ENCODE peak calls at places on chromosomes 16 and 17, in ten cellular contexts. Z is ovary; C is aorta; L is spleen; Q is upper lobe of left lung; T is heart left ventricle; S is naive thymus-derived CD4-positive, alpha-beta T cell; P is adrenal gland; A is PC-3; R is transverse colon. J is an unnamed sample.

GRCh38 chr16:66928702-66929388 is 3.5 kb upstream of the RRAD start:
- DNase-seq in Z (no peak), C (no peak), L (no peak), Q (peak; percentile 41), T (no peak), S (peak; percentile 54), P (no peak), A (no peak), R (peak; percentile 49), J (peak; percentile 38)

GRCh38 chr16:75496546-75496945 is 1.3 kb upstream of the CHST6 start:
- DNase-seq in Z (no peak), C (no peak), L (no peak), Q (no peak), T (no peak), S (no peak), P (no peak), A (no peak), R (no peak), J (no peak)

GRCh38 chr17:80441133-80441578 is 26.2 kb downstream of the ENDOV start:
- DNase-seq in Z (peak; percentile 74), C (peak; percentile 85), L (no peak), Q (no peak), T (peak; percentile 50), S (peak; percentile 71), P (no peak), A (peak; percentile 40), R (no peak), J (peak; percentile 28)

GRCh38 chr16:24988593-24989338 is 26.4 kb downstream of the ARHGAP17 start:
- DNase-seq in Z (no peak), C (no peak), L (no peak), Q (no peak), T (no peak), S (no peak), P (peak; percentile 53), A (peak; percentile 92), R (peak; percentile 81), J (peak; percentile 85)

GRCh38 chr16:85537795-85538401 is 75.2 kb upstream of the GSE1 start:
- DNase-seq in Z (no peak), C (no peak), L (no peak), Q (no peak), T (no peak), S (no peak), P (no peak), A (no peak), R (no peak), J (no peak)

GRCh38 chr17:6346387-6346786 is 88.5 kb downstream of the AIPL1 start:
- DNase-seq in Z (no peak), C (peak; percentile 22), L (no peak), Q (no peak), T (no peak), S (no peak), P (no peak), A (no peak), R (no peak), J (no peak)

GRCh38 chr16:89965447-89966225 is 17.1 kb downstream of the DEF8 start:
- DNase-seq in Z (no peak), C (no peak), L (no peak), Q (no peak), T (no peak), S (no peak), P (no peak), A (no peak), R (no peak), J (no peak)

GRCh38 chr17:28392491-28392890 is 13.5 kb downstream of the SLC46A1 start:
- DNase-seq in Z (no peak), C (no peak), L (peak; percentile 61), Q (no peak), T (no peak), S (no peak), P (no peak), A (no peak), R (no peak), J (no peak)

GRCh38 chr17:62456016-62456415 is 22.6 kb upstream of the TLK2 start:
- DNase-seq in Z (no peak), C (peak; percentile 53), L (no peak), Q (no peak), T (no peak), S (no peak), P (no peak), A (no peak), R (no peak), J (no peak)

DNA sequence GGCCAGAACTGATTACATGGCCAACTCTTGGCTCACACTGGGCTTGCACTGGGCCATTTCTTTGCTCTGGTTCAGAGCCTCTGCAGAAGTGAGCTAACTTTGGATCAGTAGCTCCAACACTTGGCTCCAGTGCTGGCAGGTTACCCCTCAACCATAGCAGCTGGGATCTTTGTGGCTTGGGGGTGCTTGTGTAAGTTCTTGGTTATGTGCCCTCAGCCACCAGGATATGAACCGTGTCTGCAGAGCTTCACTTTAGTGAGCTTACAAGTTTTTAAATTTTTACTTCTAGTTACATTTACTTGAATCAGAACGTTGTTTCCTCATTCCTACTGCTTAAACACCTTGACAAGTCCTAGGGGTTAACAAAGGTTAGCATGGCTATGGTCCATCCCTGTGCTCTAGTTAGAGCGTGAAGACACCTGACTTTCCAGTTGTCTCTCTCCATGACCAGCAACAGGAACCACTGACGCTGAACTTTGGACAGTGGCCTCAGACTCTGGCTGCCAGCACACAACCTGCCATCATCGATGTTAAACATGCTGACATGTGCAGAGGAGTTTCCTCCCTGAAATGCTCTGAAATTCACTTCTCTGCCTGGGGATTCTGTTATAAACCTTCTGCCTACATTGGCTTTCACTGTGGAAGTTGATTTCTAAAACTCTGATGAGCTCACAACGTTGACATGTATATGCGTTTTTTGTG is 4.1 kb downstream of the PDF start:
- DNase-seq in Z (no peak), C (no peak), L (no peak), Q (no peak), T (no peak), S (no peak), P (no peak), A (no peak), R (peak; percentile 62), J (no peak)
- H3K4me3 ChIP-seq in Z (no peak overlapping the region), C (no peak overlapping the region), L (no peak overlapping the region), Q (no peak overlapping the region), T (no peak overlapping the region), S (no peak overlapping the region), P (no peak overlapping the region), A (peak overlapping the region; percentile 48), R (no peak overlapping the region), J (no peak overlapping the region)

GRCh38 chr17:17102176-17102575 is 59.9 kb downstream of the MPRIP start:
- DNase-seq in Z (no peak), C (no peak), L (no peak), Q (no peak), T (no peak), S (no peak), P (no peak), A (no peak), R (no peak), J (no peak)

GRCh38 chr17:17097763-17098345 is 55.6 kb downstream of the MPRIP start:
- DNase-seq in Z (no peak), C (no peak), L (peak; percentile 31), Q (no peak), T (no peak), S (no peak), P (no peak), A (no peak), R (no peak), J (no peak)

GRCh38 chr17:17103160-17103559 is 60.9 kb downstream of the MPRIP start:
- DNase-seq in Z (no peak), C (no peak), L (no peak), Q (no peak), T (peak; percentile 79), S (no peak), P (no peak), A (no peak), R (no peak), J (no peak)

GRCh38 chr17:17096438-17097178 is 54.4 kb downstream of the MPRIP start:
- DNase-seq in Z (no peak), C (no peak), L (peak; percentile 34), Q (no peak), T (no peak), S (no peak), P (no peak), A (no peak), R (peak; percentile 41), J (peak; percentile 53)

GRCh38 chr17:17098426-17099035 is 56.3 kb downstream of the MPRIP start:
- DNase-seq in Z (peak; percentile 57), C (no peak), L (no peak), Q (no peak), T (peak; percentile 70), S (no peak), P (no peak), A (no peak), R (no peak), J (peak; percentile 77)
- H3K27ac ChIP-seq in Z (peak overlapping the region; percentile 44), C (no peak overlapping the region), L (peak overlapping the region; percentile 1), Q (peak overlapping the region; percentile 73), T (peak overlapping the region; percentile 51), S (no peak overlapping the region), P (peak overlapping the region; percentile 64), A (no peak overlapping the region), R (peak overlapping the region; percentile 46), J (no peak overlapping the region)

DNA sequence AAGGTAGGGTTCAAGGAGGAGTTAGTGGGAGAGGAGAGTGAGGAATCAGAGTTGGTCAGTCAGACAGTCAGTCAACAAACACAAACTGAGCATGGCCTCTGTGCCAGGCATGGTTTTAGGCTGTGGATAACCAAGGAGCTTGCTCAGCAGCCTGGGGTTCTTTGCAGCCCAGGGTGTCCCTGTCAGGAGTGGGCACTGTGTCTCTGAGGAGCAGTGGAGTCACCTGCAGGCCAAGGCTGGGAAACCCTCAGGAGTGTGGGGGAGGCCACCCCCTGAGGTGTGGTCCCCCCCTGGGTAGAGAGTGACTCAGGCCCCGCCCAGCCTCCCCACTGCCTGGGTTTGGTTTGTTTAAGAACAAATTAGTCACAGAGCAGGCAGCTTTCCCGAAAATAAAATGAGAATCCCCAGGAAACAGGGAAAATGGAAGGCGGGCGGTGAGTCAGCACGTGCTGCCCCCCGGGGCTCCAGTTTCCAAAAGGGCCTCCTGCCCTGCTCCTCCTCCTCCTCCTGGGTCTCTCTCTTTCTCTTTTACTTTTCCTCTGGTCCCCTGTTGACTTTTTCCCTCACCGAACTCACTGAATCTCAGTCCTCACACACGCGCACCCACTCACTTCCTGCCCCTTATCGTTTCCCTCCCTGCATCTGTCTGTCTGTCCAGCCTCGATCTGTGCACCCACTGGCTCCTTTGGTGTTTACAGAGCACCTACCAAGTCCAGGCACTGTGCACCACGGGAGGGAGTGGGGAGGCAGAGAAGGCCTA is 44.3 kb downstream of the SOCS3 start:
- DNase-seq in Z (peak; percentile 85), C (peak; percentile 96), L (no peak), Q (peak; percentile 89), T (peak; percentile 89), S (peak; percentile 71), P (peak; percentile 85), A (peak; percentile 99), R (peak; percentile 83), J (peak; percentile 92)
- H3K4me3 ChIP-seq in Z (no peak overlapping the region), C (no peak overlapping the region), L (no peak overlapping the region), Q (no peak overlapping the region), T (no peak overlapping the region), S (peak overlapping the region; percentile 19), P (no peak overlapping the region), A (peak overlapping the region; percentile 36), R (no peak overlapping the region), J (peak overlapping the region; percentile 24)

DNA sequence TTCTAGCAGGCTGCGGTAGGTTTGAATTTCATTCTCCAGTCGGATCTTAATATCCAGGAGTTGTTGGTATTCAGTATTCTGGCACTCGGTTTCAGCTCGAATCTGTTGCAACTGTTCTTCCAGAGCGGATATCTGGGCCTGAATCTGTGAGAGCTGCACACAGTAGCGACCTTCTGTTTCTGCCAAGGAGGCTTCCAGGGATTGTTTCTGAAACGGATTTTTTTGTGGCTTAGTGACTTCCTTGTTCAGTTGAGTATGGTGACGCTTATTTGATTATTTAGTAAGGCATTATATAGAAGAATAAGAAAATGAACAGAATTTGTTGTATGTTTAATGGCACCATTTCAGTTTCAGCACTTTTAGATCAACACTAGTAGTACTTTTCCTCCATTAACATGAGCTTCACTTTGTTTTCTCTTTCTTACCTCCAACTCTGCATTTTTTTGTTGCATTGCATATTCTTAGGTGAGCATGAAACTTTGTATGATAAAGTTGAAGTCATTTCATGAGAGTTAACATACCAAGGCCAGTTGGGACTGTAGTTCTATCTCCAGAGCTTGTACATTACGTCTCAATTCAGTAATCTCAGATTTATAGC is 2.8 kb downstream of the KRT10 start:
- DNase-seq in Z (no peak), C (no peak), L (no peak), Q (no peak), T (no peak), S (no peak), P (peak; percentile 41), A (no peak), R (no peak), J (peak; percentile 38)
- H3K27ac ChIP-seq in Z (peak overlapping the region; percentile 80), C (peak overlapping the region; percentile 20), L (peak overlapping the region; percentile 93), Q (peak overlapping the region; percentile 89), T (peak overlapping the region; percentile 82), S (peak overlapping the region; percentile 76), P (peak overlapping the region; percentile 98), A (peak overlapping the region; percentile 67), R (peak overlapping the region; percentile 85), J (peak overlapping the region; percentile 49)

J was measured in fibroblast of lung.